ENCODE peak calls at places on chromosomes 5 and 9, in five cellular contexts. N, F, Z, A and T are unnamed samples.

GRCh38 chr5:126066795-126067321 is 356.4 kb upstream of the GRAMD2B start:
- DNase-seq in F (no peak), A (no peak), N (no peak), Z (no peak), T (no peak)

GRCh38 chr5:140801494-140801841 is 611 bp downstream of the PCDHA3 start:
- DNase-seq in N (no peak), F (no peak), Z (no peak), A (no peak), T (no peak)

GRCh38 chr9:98523231-98523901 is 185.4 kb downstream of the GABBR2 start:
- DNase-seq in Z (no peak), A (no peak), N (no peak), F (no peak), T (no peak)

GRCh38 chr5:113204525-113205161 is 228.0 kb downstream of the DCP2 start:
- DNase-seq in Z (no peak), N (no peak), A (peak), F (no peak), T (no peak)

GRCh38 chr5:134873494-134873893 is 677 bp upstream of the TXNDC15 start:
- DNase-seq in Z (no peak), N (no peak), A (no peak), F (no peak), T (no peak)

GRCh38 chr5:17807069-17807468 is 172.8 kb downstream of the TAF11L14 start:
- DNase-seq in Z (no peak), N (no peak), F (no peak), A (no peak), T (no peak)

GRCh38 chr5:171521219-171521633 is 101.8 kb downstream of the FGF18 start:
- DNase-seq in Z (no peak), F (peak), N (peak), A (no peak), T (no peak)

GRCh38 chr9:5592231-5592630 is 36.7 kb upstream of the RIC1 start:
- DNase-seq in A (no peak), F (no peak), N (no peak), Z (no peak), T (no peak)

GRCh38 chr9:26870292-26870691 is 22.3 kb downstream of the CAAP1 start:
- DNase-seq in F (peak), A (no peak), N (no peak), Z (no peak), T (no peak)

GRCh38 chr5:1959231-1959630 is 76.5 kb upstream of the IRX4 start:
- DNase-seq in A (no peak), N (no peak), F (no peak), Z (no peak), T (no peak)

GRCh38 chr9:86766912-86767311 is 180.4 kb downstream of the GAS1 start:
- DNase-seq in Z (no peak), A (no peak), N (peak), F (peak), T (no peak)

GRCh38 chr5:139725073-139725830 is 70.4 kb upstream of the PSD2 start:
- DNase-seq in Z (no peak), A (no peak), F (peak), N (no peak), T (peak)